ENCODE peak calls at places on chromosome 20, in eight cellular contexts. S, M, Q, R, D, W, Z and B are unnamed samples.

GRCh38 chr20:6866741-6867140 is 99.3 kb downstream of the BMP2 start:
- DNase-seq in Z (no peak), Q (no peak), S (no peak), D (no peak), M (no peak), R (no peak), W (no peak), B (no peak)

GRCh38 chr20:64188682-64189529 is 24.7 kb downstream of the MYT1 start:
- DNase-seq in M (peak), R (no peak), Z (peak), Q (peak), S (no peak), D (peak), W (no peak), B (peak)

GRCh38 chr20:19823216-19823615 is 65.2 kb downstream of the RIN2 start:
- DNase-seq in R (no peak), W (no peak), Q (no peak), D (no peak), Z (no peak), S (no peak), M (no peak), B (no peak)

GRCh38 chr20:24657211-24657610 is 187.8 kb downstream of the SYNDIG1 start:
- DNase-seq in D (no peak), S (no peak), Z (no peak), Q (no peak), M (no peak), W (no peak), R (no peak), B (no peak)

GRCh38 chr20:46568570-46569129 is 18.2 kb upstream of the OCSTAMP start:
- DNase-seq in Q (peak), S (no peak), R (no peak), W (peak), D (peak), Z (no peak), M (peak), B (peak)

GRCh38 chr20:51022803-51023616 is at the start of gene KCNG1:
- DNase-seq in M (peak), Q (no peak), D (no peak), S (peak), Z (peak), R (peak), W (peak), B (no peak)

GRCh38 chr20:61888101-61888865 is 177.4 kb downstream of the TAF4 start:
- DNase-seq in D (no peak), S (no peak), W (no peak), R (no peak), Q (no peak), M (no peak), Z (no peak), B (no peak)

GRCh38 chr20:39070484-39071231 is 108.5 kb downstream of the DHX35 start:
- DNase-seq in W (no peak), D (no peak), Z (no peak), M (no peak), Q (no peak), R (no peak), S (peak), B (no peak)

GRCh38 chr20:2626853-2627541 is 25.4 kb upstream of the NOP56 start:
- DNase-seq in Q (peak), W (no peak), D (no peak), S (no peak), Z (no peak), M (peak), R (no peak), B (no peak)

GRCh38 chr20:35952480-35953410 is 1.6 kb downstream of the SCAND1 start:
- DNase-seq in R (no peak), D (no peak), S (no peak), Q (peak), W (no peak), M (peak), Z (no peak), B (peak)

GRCh38 chr20:21513881-21514540 is at the start of gene NKX2-2:
- DNase-seq in Q (no peak), W (peak), M (no peak), Z (no peak), D (no peak), S (no peak), R (no peak), B (peak)

GRCh38 chr20:41627001-41627400 is 8.8 kb upstream of the CHD6 start:
- DNase-seq in S (no peak), W (no peak), Q (no peak), R (no peak), M (no peak), Z (no peak), D (no peak), B (no peak)